ENCODE peak calls at places on chromosomes 11 and 22, in seven cellular contexts. H is K562, E is SK-N-SH, Z is HCT116, T is HepG2, K is H1, J is GM12878. D is an unnamed sample.

GRCh38 chr11:43942651-43943356 is 367 bp downstream of the C11orf96 start:
- DNase-seq in H (peak; percentile 44), E (peak; percentile 61), Z (no peak), T (no peak), K (no peak), J (no peak), D (no peak)

GRCh38 chr11:88206746-88207145 is 31.5 kb upstream of the RAB38 start:
- DNase-seq in H (no peak), E (no peak), Z (no peak), T (no peak), K (no peak), J (no peak), D (no peak)

GRCh38 chr11:76685841-76686240 is 15.3 kb upstream of the LRRC32 start:
- DNase-seq in H (no peak), E (no peak), Z (no peak), T (no peak), K (no peak), J (no peak), D (no peak)

GRCh38 chr11:105073486-105074200 is 28.5 kb upstream of the CARD16 start:
- DNase-seq in H (no peak), E (no peak), Z (no peak), T (no peak), K (no peak), J (no peak), D (no peak)

GRCh38 chr22:30280495-30280894 is 8.8 kb downstream of the CASTOR1 start:
- DNase-seq in H (no peak), E (no peak), Z (no peak), T (no peak), K (no peak), J (no peak), D (no peak)

GRCh38 chr22:30230787-30231461 is 15.6 kb downstream of the LIF start:
- DNase-seq in H (no peak), E (no peak), Z (no peak), T (no peak), K (no peak), J (no peak), D (no peak)

GRCh38 chr11:72726266-72727220 is 25.7 kb downstream of the ARAP1 start:
- DNase-seq in H (no peak), E (no peak), Z (no peak), T (no peak), K (no peak), J (no peak), D (no peak)

GRCh38 chr11:67266424-67267187 is at the start of gene GRK2:
- DNase-seq in H (no peak), E (peak; percentile 88), Z (no peak), T (no peak), K (no peak), J (no peak), D (no peak)

GRCh38 chr11:37984991-37985390 is 1387.0 kb upstream of the RAG2 start:
- DNase-seq in H (no peak), E (no peak), Z (no peak), T (no peak), K (no peak), J (no peak), D (no peak)

GRCh38 chr22:44398791-44399190 is 86.0 kb upstream of the SHISAL1 start:
- DNase-seq in H (no peak), E (peak; percentile 16), Z (no peak), T (no peak), K (no peak), J (no peak), D (no peak)

GRCh38 chr11:132228756-132229325 is 858.4 kb downstream of the NTM start:
- DNase-seq in H (no peak), E (no peak), Z (no peak), T (no peak), K (no peak), J (no peak), D (no peak)

GRCh38 chr11:69493931-69494821 is 12.7 kb downstream of the LINC01488 start:
- DNase-seq in H (no peak), E (peak; percentile 74), Z (no peak), T (no peak), K (no peak), J (no peak), D (no peak)

GRCh38 chr11:110850846-110851245 is 138.6 kb upstream of the ARHGAP20 start:
- DNase-seq in H (no peak), E (no peak), Z (no peak), T (no peak), K (no peak), J (no peak), D (no peak)

GRCh38 chr22:24414984-24415945 is 12.1 kb upstream of the ADORA2A start:
- DNase-seq in H (no peak), E (peak; percentile 25), Z (no peak), T (no peak), K (no peak), J (no peak), D (no peak)

GRCh38 chr22:44369916-44370804 is 57.4 kb upstream of the SHISAL1 start:
- DNase-seq in H (no peak), E (peak; percentile 74), Z (no peak), T (no peak), K (no peak), J (no peak), D (no peak)

GRCh38 chr11:45334410-45334809 is 48.3 kb upstream of the SYT13 start:
- DNase-seq in H (no peak), E (no peak), Z (no peak), T (no peak), K (no peak), J (no peak), D (no peak)

GRCh38 chr22:17243524-17243923 is 24.3 kb upstream of the ADA2 start:
- DNase-seq in H (no peak), E (no peak), Z (no peak), T (no peak), K (no peak), J (peak; percentile 84), D (no peak)

GRCh38 chr22:25395468-25395867 is 169.0 kb upstream of the GRK3 start:
- DNase-seq in H (no peak), E (no peak), Z (no peak), T (no peak), K (no peak), J (no peak), D (no peak)

GRCh38 chr11:17638311-17638710 is 81.1 kb upstream of the MYOD1 start:
- DNase-seq in H (no peak), E (no peak), Z (no peak), T (no peak), K (no peak), J (no peak), D (no peak)

GRCh38 chr11:12284321-12285050 is 92.9 kb upstream of the PARVA start:
- DNase-seq in H (no peak), E (peak; percentile 1), Z (no peak), T (no peak), K (no peak), J (no peak), D (no peak)

GRCh38 chr11:118679483-118679882 is at the start of gene TREH:
- DNase-seq in H (no peak), E (no peak), Z (no peak), T (peak; percentile 61), K (no peak), J (no peak), D (no peak)

GRCh38 chr11:76626921-76627391 is 43.6 kb downstream of the LRRC32 start:
- DNase-seq in H (no peak), E (no peak), Z (no peak), T (no peak), K (no peak), J (peak; percentile 88), D (no peak)

GRCh38 chr22:28670153-28670552 is 9.5 kb downstream of the TTC28 start:
- DNase-seq in H (no peak), E (no peak), Z (no peak), T (no peak), K (no peak), J (no peak), D (no peak)

DNA sequence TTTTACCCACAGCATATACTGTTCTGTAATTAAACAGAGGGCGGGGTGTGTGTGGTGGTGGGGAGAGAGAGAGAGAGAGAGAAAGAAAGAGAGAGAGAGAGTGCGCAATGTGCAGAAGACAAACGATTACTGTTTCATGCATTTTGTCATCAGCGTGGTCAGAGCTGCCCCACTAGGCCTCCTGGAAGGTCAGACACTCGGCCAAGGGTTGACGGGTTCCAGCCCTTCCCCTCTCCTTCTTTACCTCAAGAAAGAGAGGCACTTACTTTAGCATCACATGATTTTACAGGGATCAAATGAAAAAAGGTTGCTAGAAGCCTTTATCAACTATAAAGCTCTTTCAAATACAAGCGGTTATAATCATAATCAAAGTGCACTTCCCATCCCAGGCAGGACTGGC is 269.2 kb upstream of the SORL1-AS1 start:
- DNase-seq in H (no peak), E (peak; percentile 6), Z (no peak), T (no peak), K (no peak), J (no peak), D (no peak)
- TF ChIP-seq SIN3A in H (no peak), E (no peak), Z (no peak), T (no peak), K (no peak), J (no peak), D (no peak)

GRCh38 chr11:60280412-60280811 is at the start of gene MS4A4A:
- DNase-seq in H (no peak), E (no peak), Z (no peak), T (no peak), K (no peak), J (no peak), D (no peak)
- H3K27ac ChIP-seq in H (no peak within 1 kb of the TSS), E (no peak within 1 kb of the TSS), Z (no peak within 1 kb of the TSS), T (no peak within 1 kb of the TSS), K (no peak within 1 kb of the TSS), J (no peak within 1 kb of the TSS), D (no peak within 1 kb of the TSS)

GRCh38 chr11:126355926-126356897 is 726 bp downstream of the ST3GAL4 start:
- DNase-seq in H (peak; percentile 50), E (peak; percentile 58), Z (no peak), T (peak; percentile 21), K (no peak), J (no peak), D (no peak)

GRCh38 chr11:126354631-126355323 is 709 bp upstream of the ST3GAL4 start:
- DNase-seq in H (peak; percentile 44), E (no peak), Z (no peak), T (no peak), K (no peak), J (no peak), D (no peak)

GRCh38 chr11:126352934-126353801 is 2.3 kb upstream of the ST3GAL4 start:
- DNase-seq in H (peak; percentile 79), E (no peak), Z (no peak), T (peak; percentile 29), K (no peak), J (peak; percentile 15), D (no peak)

GRCh38 chr11:126357055-126357962 is 1.8 kb downstream of the ST3GAL4 start:
- DNase-seq in H (no peak), E (no peak), Z (no peak), T (no peak), K (no peak), J (no peak), D (no peak)

GRCh38 chr11:126355324-126355925 is at the start of gene ST3GAL4:
- DNase-seq in H (peak; percentile 96), E (peak; percentile 100), Z (no peak), T (peak; percentile 68), K (peak; percentile 33), J (peak; percentile 11), D (no peak)
- TF ChIP-seq SIN3A in H (peak; percentile 37), E (no peak), Z (no peak), T (peak; percentile 23), K (no peak), J (no peak), D (peak; percentile 73)

DNA sequence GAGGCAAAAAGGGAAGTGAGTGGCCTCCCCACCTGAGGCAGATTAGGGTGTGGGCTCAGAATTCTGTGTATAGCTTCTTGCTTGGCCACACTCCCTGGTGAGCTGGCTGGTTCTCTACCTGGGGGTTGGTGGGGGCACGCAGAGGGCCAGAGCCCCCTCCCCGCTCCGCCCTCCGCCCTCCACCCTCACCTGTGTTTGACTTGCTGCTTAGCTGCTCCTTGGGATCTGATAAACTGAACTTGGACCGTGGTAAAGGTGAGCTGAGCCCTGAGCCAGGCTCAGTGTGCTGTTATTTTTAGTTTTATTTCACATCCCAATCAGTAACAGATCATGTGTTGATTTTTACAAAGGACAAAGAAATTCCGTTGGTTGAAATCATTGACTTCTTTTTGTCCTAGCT is 1.9 kb downstream of the OVOL1 start:
- DNase-seq in H (no peak), E (peak; percentile 27), Z (no peak), T (no peak), K (no peak), J (no peak), D (no peak)
- H3K27ac ChIP-seq in H (no peak overlapping the region), E (no peak overlapping the region), Z (peak overlapping the region; percentile 58), T (no peak overlapping the region), K (no peak overlapping the region), J (no peak overlapping the region), D (no peak overlapping the region)

D was measured in Panc1.